ENCODE peak calls at places on chromosome 15, in six cellular contexts. G is stimulated activated CD4-positive, alpha-beta T cell treated with anti-CD3 and anti-CD28 coated beads, Interleukin-2, amount 100 ng/mL, for 4 hours; O is colonic mucosa; S is MCF 10A; C is activated naive CD8-positive, alpha-beta T cell treated with anti-CD3 and anti-CD28 coated beads for 36 hours; T is GM23248. Y is an unnamed sample.

GRCh38 chr15:67201136-67201535 is 53.3 kb downstream of the AAGAB start:
- DNase-seq in G (no peak), O (no peak), S (no peak), C (no peak), T (no peak), Y (no peak)

GRCh38 chr15:38991701-38992100 is 427.1 kb upstream of the RASGRP1 start:
- DNase-seq in G (no peak), O (no peak), S (no peak), C (no peak), T (peak), Y (no peak)

GRCh38 chr15:43370975-43371974 is at the start of the genes TUBGCP4 and ZSCAN29:
- DNase-seq in G (peak), O (peak), S (peak), C (peak), T (peak), Y (peak)

GRCh38 chr15:101528108-101528916 is 38.8 kb upstream of the PCSK6 start:
- DNase-seq in G (no peak), O (peak), S (no peak), C (no peak), T (peak), Y (peak)

GRCh38 chr15:93709708-93710107 is 521.7 kb upstream of the MCTP2 start:
- DNase-seq in G (no peak), O (no peak), S (peak), C (no peak), T (no peak), Y (no peak)

GRCh38 chr15:55740981-55741591 is 1.9 kb downstream of the PRTG start:
- DNase-seq in G (no peak), O (no peak), S (no peak), C (no peak), T (no peak), Y (no peak)

GRCh38 chr15:88463870-88464532 is 3.2 kb downstream of the MRPL46 start:
- DNase-seq in G (no peak), O (no peak), S (no peak), C (no peak), T (no peak), Y (no peak)

GRCh38 chr15:90666135-90666909 is 50.8 kb upstream of the BLM start:
- DNase-seq in G (no peak), O (no peak), S (no peak), C (no peak), T (no peak), Y (no peak)

GRCh38 chr15:31136016-31136415 is 34.5 kb upstream of the TRPM1 start:
- DNase-seq in G (no peak), O (no peak), S (no peak), C (no peak), T (no peak), Y (peak)

GRCh38 chr15:61702224-61703120 is 357.8 kb downstream of the VPS13C start:
- DNase-seq in G (no peak), O (no peak), S (peak), C (no peak), T (no peak), Y (peak)

GRCh38 chr15:71899665-71900064 is 89.3 kb downstream of the NR2E3 start:
- DNase-seq in G (no peak), O (no peak), S (no peak), C (no peak), T (no peak), Y (no peak)

GRCh38 chr15:65512807-65513416 is 4.6 kb downstream of the DPP8 start:
- DNase-seq in G (no peak), O (no peak), S (no peak), C (no peak), T (peak), Y (no peak)

GRCh38 chr15:64697911-64698369 is 77.4 kb downstream of the RBPMS2 start:
- DNase-seq in G (no peak), O (no peak), S (peak), C (peak), T (peak), Y (no peak)

GRCh38 chr15:62208367-62208766 is 43.3 kb upstream of the C2CD4B start:
- DNase-seq in G (no peak), O (no peak), S (no peak), C (no peak), T (no peak), Y (no peak)

GRCh38 chr15:91632981-91633380 is 220.5 kb upstream of the SLCO3A1 start:
- DNase-seq in G (no peak), O (no peak), S (no peak), C (no peak), T (no peak), Y (no peak)

GRCh38 chr15:67444100-67444499 is 76.8 kb upstream of the C15orf61 start:
- DNase-seq in G (no peak), O (no peak), S (no peak), C (no peak), T (peak), Y (no peak)

GRCh38 chr15:92638709-92639365 is 16.7 kb downstream of the FAM174B start:
- DNase-seq in G (no peak), O (no peak), S (no peak), C (no peak), T (no peak), Y (no peak)

GRCh38 chr15:89543389-89543788 is 31.9 kb upstream of the TICRR start:
- DNase-seq in G (no peak), O (no peak), S (no peak), C (no peak), T (peak), Y (no peak)

GRCh38 chr15:89167267-89168176 is 53.9 kb downstream of the RLBP1 start:
- DNase-seq in G (peak), O (no peak), S (peak), C (peak), T (peak), Y (no peak)

GRCh38 chr15:73228128-73228646 is 140.6 kb downstream of the HCN4 start:
- DNase-seq in G (no peak), O (no peak), S (no peak), C (no peak), T (no peak), Y (no peak)

GRCh38 chr15:70050970-70051369 is 46.7 kb downstream of the TLE3 start:
- DNase-seq in G (no peak), O (no peak), S (no peak), C (no peak), T (no peak), Y (no peak)